ENCODE peak calls at places on chromosome 16, in seven cellular contexts. V is DMS53, J is hepatic stellate cell, R is kidney, T is right cardiac atrium, Y is neural crest cell, I is upper lobe of right lung. Q is an unnamed sample.

GRCh38 chr16:2983706-2984136 is 3.5 kb upstream of the PKMYT1 start:
- DNase-seq in V (peak; percentile 84), J (peak; percentile 97), R (peak; percentile 91), T (peak; percentile 92), Y (peak; percentile 80), I (peak; percentile 90), Q (peak; percentile 90)

GRCh38 chr16:57284206-57284951 is at the start of gene PLLP:
- DNase-seq in V (peak; percentile 90), J (peak; percentile 58), R (peak; percentile 87), T (peak; percentile 77), Y (no peak), I (peak; percentile 85), Q (peak; percentile 61)

GRCh38 chr16:86768231-86768791 is 190.0 kb downstream of the FOXL1 start:
- DNase-seq in V (no peak), J (no peak), R (no peak), T (no peak), Y (no peak), I (no peak), Q (no peak)

GRCh38 chr16:31754998-31755615 is 118.5 kb upstream of the ZNF267 start:
- DNase-seq in V (no peak), J (no peak), R (no peak), T (no peak), Y (no peak), I (no peak), Q (no peak)

GRCh38 chr16:50752481-50753235 is 10.8 kb downstream of the CYLD start:
- DNase-seq in V (no peak), J (no peak), R (no peak), T (no peak), Y (no peak), I (no peak), Q (no peak)

GRCh38 chr16:23254338-23254737 is 47.8 kb upstream of the SCNN1B start:
- DNase-seq in V (no peak), J (peak; percentile 53), R (no peak), T (no peak), Y (no peak), I (no peak), Q (no peak)

GRCh38 chr16:85029413-85029794 is 1.8 kb downstream of the KIAA0513 start:
- DNase-seq in V (peak; percentile 52), J (peak; percentile 46), R (no peak), T (no peak), Y (no peak), I (no peak), Q (peak; percentile 83)

GRCh38 chr16:46884513-46885293 is 541 bp downstream of the GPT2 start:
- DNase-seq in V (peak; percentile 72), J (no peak), R (no peak), T (peak; percentile 60), Y (peak; percentile 16), I (no peak), Q (no peak)

GRCh38 chr16:73890524-73891500 is 405.8 kb upstream of the PSMD7 start:
- DNase-seq in V (peak; percentile 56), J (no peak), R (no peak), T (no peak), Y (peak; percentile 5), I (no peak), Q (peak; percentile 74)

GRCh38 chr16:85582177-85582888 is 30.8 kb upstream of the GSE1 start:
- DNase-seq in V (no peak), J (no peak), R (no peak), T (no peak), Y (no peak), I (no peak), Q (no peak)

GRCh38 chr16:53504665-53505064 is 1.7 kb upstream of the AKTIP start:
- DNase-seq in V (peak; percentile 51), J (peak; percentile 65), R (no peak), T (no peak), Y (no peak), I (no peak), Q (no peak)

GRCh38 chr16:27685802-27686201 is 135.9 kb downstream of the KATNIP start:
- DNase-seq in V (no peak), J (peak; percentile 40), R (peak; percentile 6), T (no peak), Y (no peak), I (peak; percentile 6), Q (no peak)

GRCh38 chr16:54102888-54103866 is 183.4 kb downstream of the IRX3 start:
- DNase-seq in V (no peak), J (no peak), R (no peak), T (no peak), Y (no peak), I (no peak), Q (no peak)

GRCh38 chr16:69607674-69608073 is 41.9 kb downstream of the NFAT5 start:
- DNase-seq in V (no peak), J (no peak), R (no peak), T (no peak), Y (no peak), I (no peak), Q (no peak)

GRCh38 chr16:87461466-87461975 is 31.3 kb downstream of the ZCCHC14 start:
- DNase-seq in V (peak; percentile 97), J (peak; percentile 43), R (peak; percentile 94), T (peak; percentile 73), Y (peak; percentile 6), I (peak; percentile 94), Q (peak; percentile 81)

GRCh38 chr16:77711775-77712174 is 10.5 kb upstream of the NUDT7 start:
- DNase-seq in V (no peak), J (no peak), R (no peak), T (no peak), Y (no peak), I (no peak), Q (no peak)

GRCh38 chr16:9008335-9009260 is 44.9 kb upstream of the USP7 start:
- DNase-seq in V (peak; percentile 85), J (peak; percentile 93), R (peak; percentile 85), T (peak; percentile 88), Y (peak; percentile 84), I (peak; percentile 87), Q (peak; percentile 78)

Q was measured in sigmoid colon.